ENCODE peak calls at places on chromosomes 6 and 20, in five cellular contexts. N is GM23248; S is H7; A is CD8-positive, alpha-beta memory T cell; O is BE2C. L is an unnamed sample.

GRCh38 chr6:157069585-157069984 is 253.7 kb downstream of the TMEM242 start:
- DNase-seq in A (no peak), N (no peak), S (no peak), O (no peak), L (no peak)

GRCh38 chr6:152651986-152652385 is 14.8 kb upstream of the SYNE1 start:
- DNase-seq in O (no peak), A (no peak), N (peak; percentile 57), S (no peak), L (no peak)

GRCh38 chr6:100300221-100300736 is 164.4 kb downstream of the SIM1 start:
- DNase-seq in S (no peak), N (peak; percentile 96), O (no peak), A (no peak), L (no peak)

GRCh38 chr6:55100729-55101128 is 73.6 kb upstream of the HCRTR2 start:
- DNase-seq in O (no peak), N (no peak), S (no peak), A (no peak), L (no peak)

GRCh38 chr6:109342564-109342963 is 39.7 kb downstream of the CD164 start:
- DNase-seq in O (no peak), S (no peak), A (no peak), N (peak; percentile 37), L (no peak)

GRCh38 chr20:24965065-24965919 is 16.2 kb downstream of the CST7 start:
- DNase-seq in N (no peak), O (no peak), A (no peak), S (no peak), L (no peak)

GRCh38 chr20:37394543-37395410 is 48.8 kb downstream of the SRC start:
- DNase-seq in A (no peak), O (peak; percentile 65), S (peak; percentile 59), N (no peak), L (no peak)

GRCh38 chr6:76124010-76124409 is 51.5 kb upstream of the IMPG1 start:
- DNase-seq in N (no peak), O (no peak), A (no peak), S (no peak), L (no peak)

GRCh38 chr20:62805365-62805710 is 703 bp downstream of the OGFR start:
- DNase-seq in A (no peak), N (peak; percentile 58), S (peak; percentile 90), O (peak; percentile 64), L (no peak)

GRCh38 chr6:125201961-125202729 is 48.6 kb downstream of the TPD52L1 start:
- DNase-seq in S (no peak), N (peak; percentile 79), O (peak; percentile 39), A (no peak), L (no peak)

GRCh38 chr6:6665505-6665904 is 77.0 kb downstream of the LY86 start:
- DNase-seq in N (no peak), S (peak; percentile 51), A (no peak), O (no peak), L (no peak)

GRCh38 chr6:105691064-105691463 is 288.2 kb upstream of the PREP start:
- DNase-seq in A (no peak), O (no peak), N (no peak), S (no peak), L (no peak)

GRCh38 chr6:93731306-93731705 is 311.9 kb upstream of the EPHA7 start:
- DNase-seq in N (no peak), O (no peak), S (no peak), A (no peak), L (no peak)

GRCh38 chr20:11851646-11852045 is 66.0 kb upstream of the BTBD3 start:
- DNase-seq in N (no peak), O (no peak), A (no peak), S (no peak), L (no peak)

GRCh38 chr20:21522479-21523397 is 8.9 kb upstream of the NKX2-2 start:
- DNase-seq in N (no peak), S (peak; percentile 87), O (no peak), A (no peak), L (no peak)

GRCh38 chr6:145903356-145904102 is 60.6 kb downstream of the SHPRH start:
- DNase-seq in O (no peak), A (no peak), N (peak; percentile 20), S (no peak), L (no peak)

GRCh38 chr20:18904624-18905023 is 91.0 kb downstream of the SCP2D1 start:
- DNase-seq in N (peak; percentile 10), S (peak; percentile 8), A (no peak), O (no peak), L (no peak)

GRCh38 chr6:35181313-35181932 is 32.3 kb upstream of the SCUBE3 start:
- DNase-seq in S (no peak), N (peak; percentile 81), A (no peak), O (no peak), L (no peak)

GRCh38 chr6:147654103-147654845 is 145.8 kb downstream of the SAMD5 start:
- DNase-seq in O (no peak), N (no peak), S (no peak), A (no peak), L (no peak)

GRCh38 chr6:35977308-35977707 is 47.1 kb downstream of the SLC26A8 start:
- DNase-seq in N (no peak), A (no peak), O (no peak), S (no peak), L (no peak)

GRCh38 chr20:44540834-44541233 is 19.0 kb upstream of the SERINC3 start:
- DNase-seq in N (peak; percentile 90), S (no peak), A (no peak), O (no peak), L (no peak)

GRCh38 chr6:56440551-56440981 is 193.2 kb upstream of the COL21A1 start:
- DNase-seq in N (no peak), O (no peak), A (no peak), S (no peak), L (no peak)

GRCh38 chr6:56841751-56842150 is 113.2 kb upstream of the BEND6 start:
- DNase-seq in S (no peak), N (no peak), O (no peak), A (no peak), L (no peak)

GRCh38 chr20:3199976-3200755 is 4.3 kb downstream of the DDRGK1 start:
- DNase-seq in N (no peak), O (no peak), A (no peak), S (peak; percentile 78), L (no peak)
- H3K36me3 ChIP-seq in N (peaks cover 4% of the 10 kb centered on the region), O (peaks cover 27% of the 10 kb centered on the region), A (peaks cover 24% of the 10 kb centered on the region), S (peaks cover 25% of the 10 kb centered on the region), L (peaks cover 26% of the 10 kb centered on the region)

GRCh38 chr6:106974999-106975698 is 620 bp upstream of the CD24 start:
- DNase-seq in O (peak; percentile 62), A (no peak), N (peak; percentile 36), S (peak; percentile 58), L (no peak)

GRCh38 chr6:106974337-106974998 is at the start of gene CD24:
- DNase-seq in A (no peak), N (no peak), O (peak; percentile 52), S (peak; percentile 94), L (peak; percentile 9)

GRCh38 chr6:106973018-106973840 is 1.3 kb downstream of the CD24 start:
- DNase-seq in S (peak; percentile 79), N (no peak), A (no peak), O (peak; percentile 11), L (no peak)

GRCh38 chr6:106972500-106972899 is 2.0 kb downstream of the CD24 start:
- DNase-seq in N (no peak), S (peak; percentile 37), O (no peak), A (no peak), L (no peak)

DNA sequence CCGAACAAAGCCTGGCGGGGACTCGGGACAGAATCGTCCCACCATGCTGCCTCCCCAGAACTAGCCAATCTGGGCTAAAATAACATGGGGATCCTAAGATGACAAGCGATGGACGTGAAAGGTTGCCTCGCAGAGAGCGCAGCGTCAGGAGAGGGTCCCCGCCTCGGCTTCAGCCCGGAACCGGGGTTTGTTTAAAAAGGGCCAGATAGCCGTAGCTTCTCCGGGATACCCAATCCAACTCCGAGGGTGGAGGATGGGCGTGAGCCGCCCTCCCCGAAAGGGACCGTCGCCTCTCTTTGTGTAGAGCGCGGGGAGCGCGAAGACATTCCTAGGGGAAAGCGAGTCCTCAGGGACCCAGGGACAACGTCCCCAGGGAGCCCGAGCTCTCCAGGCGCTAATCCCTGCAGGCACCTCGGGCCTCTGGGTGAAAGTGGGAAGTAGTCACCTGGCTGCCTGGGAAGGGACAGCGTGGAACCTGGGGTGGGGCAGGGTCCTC is 640 bp downstream of the CD24 start:
- DNase-seq in N (peak; percentile 4), S (peak; percentile 51), A (no peak), O (peak; percentile 10), L (no peak)
- H3K36me3 ChIP-seq in N (no peaks in the 10 kb centered on the region), S (peaks cover 20% of the 10 kb centered on the region), A (no peaks in the 10 kb centered on the region), O (no peaks in the 10 kb centered on the region), L (no peaks in the 10 kb centered on the region)

GRCh38 chr20:1160991-1161390 is 23.8 kb downstream of the TMEM74B start:
- DNase-seq in S (no peak), O (no peak), A (no peak), N (no peak), L (no peak)
- H3K36me3 ChIP-seq in S (peaks cover 28% of the 10 kb centered on the region), O (no peaks in the 10 kb centered on the region), A (peaks cover 36% of the 10 kb centered on the region), N (peaks cover 19% of the 10 kb centered on the region), L (peaks cover 30% of the 10 kb centered on the region)

DNA sequence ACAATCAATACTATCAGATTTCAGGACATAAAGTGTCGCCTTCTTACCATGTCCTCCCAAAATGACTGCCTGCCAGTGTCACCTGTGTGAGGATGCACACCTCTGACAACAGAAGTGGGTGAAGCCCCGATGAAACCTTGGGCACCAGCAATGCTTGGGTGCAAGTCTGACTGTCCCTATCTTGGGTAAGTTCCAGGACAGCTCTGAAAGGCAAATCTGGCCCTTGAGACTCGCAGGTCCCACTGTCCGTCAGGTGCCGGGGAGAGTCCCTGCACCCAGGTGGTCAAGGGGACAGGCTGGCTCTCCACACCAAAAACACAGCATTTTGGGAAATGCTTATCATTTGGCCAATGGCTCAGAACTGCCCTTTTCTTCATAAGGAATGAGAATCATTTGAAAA is 43.3 kb downstream of the EZR start:
- DNase-seq in A (no peak), S (no peak), N (no peak), O (no peak), L (no peak)
- H3K36me3 ChIP-seq in A (peaks cover 64% of the 10 kb centered on the region), S (peaks cover 65% of the 10 kb centered on the region), N (peaks cover 16% of the 10 kb centered on the region), O (peaks cover 82% of the 10 kb centered on the region), L (peaks cover 67% of the 10 kb centered on the region)

GRCh38 chr6:44109212-44109611 is 18.0 kb downstream of the MRPL14 start:
- DNase-seq in N (no peak), O (no peak), A (no peak), S (no peak), L (no peak)
- H3K36me3 ChIP-seq in N (peaks cover 32% of the 10 kb centered on the region), O (peaks cover 93% of the 10 kb centered on the region), A (peaks cover 49% of the 10 kb centered on the region), S (peaks cover 47% of the 10 kb centered on the region), L (peaks cover 38% of the 10 kb centered on the region)

GRCh38 chr6:5637714-5638113 is 369.0 kb downstream of the NRN1 start:
- DNase-seq in S (no peak), N (no peak), O (no peak), A (no peak), L (no peak)
- H3K36me3 ChIP-seq in S (no peaks in the 10 kb centered on the region), N (no peaks in the 10 kb centered on the region), O (no peaks in the 10 kb centered on the region), A (peaks cover 3% of the 10 kb centered on the region), L (no peaks in the 10 kb centered on the region)

DNA sequence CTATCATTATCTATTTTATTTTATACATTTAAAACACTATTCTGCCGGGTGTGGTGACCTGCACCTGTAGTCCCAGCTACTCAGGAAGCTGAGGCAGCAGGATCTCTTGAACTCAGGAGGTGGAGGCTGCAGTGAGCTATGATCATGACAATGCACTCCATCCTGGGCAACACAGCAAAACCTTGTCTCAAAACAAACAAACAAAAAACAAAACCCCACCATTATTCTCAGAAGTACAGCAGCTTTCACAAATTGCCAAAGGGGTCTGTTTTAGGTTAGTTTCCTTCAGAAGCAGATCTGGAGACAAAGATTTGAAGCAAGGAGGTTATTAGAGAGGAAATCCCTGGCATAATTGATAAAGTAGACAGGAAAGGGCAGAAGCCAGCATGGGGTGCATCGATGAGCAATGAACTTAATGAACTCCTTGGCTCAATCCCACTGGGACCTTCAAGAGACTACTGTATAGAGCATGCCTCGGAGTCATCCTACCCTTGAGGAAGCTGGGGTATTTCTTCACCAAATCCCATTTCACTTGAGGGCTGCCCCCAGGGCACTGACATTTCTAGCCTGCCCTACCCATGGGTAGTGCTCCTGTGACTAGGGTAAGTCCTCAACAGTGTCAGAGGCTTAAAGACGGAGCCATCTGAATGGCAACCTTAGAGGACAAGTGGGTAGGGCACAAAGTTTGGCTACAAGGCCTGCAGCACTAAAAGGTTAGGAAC is 43.2 kb upstream of the DDR1 start:
- DNase-seq in O (no peak), N (no peak), A (no peak), S (no peak), L (no peak)
- H3K36me3 ChIP-seq in O (no peaks in the 10 kb centered on the region), N (no peaks in the 10 kb centered on the region), A (no peaks in the 10 kb centered on the region), S (peaks cover 15% of the 10 kb centered on the region), L (no peaks in the 10 kb centered on the region)

L was measured in CD8-positive, alpha-beta T cell.